ENCODE peak calls at places on chromosomes 16 and 17, in six cellular contexts. E is mesenchymal stem cell, K is fibroblast of the aortic adventitia, Y is body of pancreas, D is AG04450, S is OCI-LY7. W is an unnamed sample.
A peak's percentile ranks its signal among the peaks of the same experiment; 100 is the strongest.

GRCh38 chr16:53054670-53055485 is at the start of gene CHD9:
- DNase-seq in Y (peak; percentile 88), S (peak; percentile 91), E (peak; percentile 89), D (peak; percentile 55), K (peak; percentile 82), W (peak; percentile 71)

GRCh38 chr17:57097832-57098421 is 12.9 kb downstream of the AKAP1 start:
- DNase-seq in S (no peak), K (peak; percentile 69), Y (peak; percentile 51), D (no peak), E (peak; percentile 51), W (no peak)

GRCh38 chr17:50908860-50909764 is 43.0 kb upstream of the TOB1 start:
- DNase-seq in Y (peak; percentile 96), E (no peak), D (no peak), K (no peak), S (no peak), W (no peak)

GRCh38 chr17:37219876-37220608 is 155.7 kb upstream of the C17orf78 start:
- DNase-seq in S (no peak), D (no peak), K (peak; percentile 25), E (no peak), Y (no peak), W (no peak)

GRCh38 chr17:32927724-32928526 is at the start of gene TMEM98:
- DNase-seq in S (no peak), Y (peak; percentile 60), K (peak; percentile 12), D (no peak), E (peak; percentile 29), W (no peak)

GRCh38 chr16:23948949-23949392 is 113.2 kb downstream of the PRKCB start:
- DNase-seq in K (no peak), S (no peak), D (no peak), Y (peak; percentile 14), E (no peak), W (peak; percentile 72)

GRCh38 chr16:56657555-56658430 is at the start of gene MT1F:
- DNase-seq in Y (peak; percentile 98), S (peak; percentile 4), E (peak; percentile 49), D (no peak), K (no peak), W (no peak)

GRCh38 chr16:586047-586644 is 3.7 kb upstream of the RAB40C start:
- DNase-seq in Y (no peak), K (peak; percentile 55), E (no peak), D (no peak), S (no peak), W (no peak)

GRCh38 chr17:47810901-47811635 is 10.5 kb downstream of the OSBPL7 start:
- DNase-seq in K (no peak), D (no peak), Y (peak; percentile 67), S (no peak), E (no peak), W (no peak)

GRCh38 chr17:80220709-80221215 is 535 bp downstream of the SLC26A11 start:
- DNase-seq in K (peak; percentile 22), D (no peak), E (peak; percentile 28), Y (peak; percentile 37), S (no peak), W (no peak)

GRCh38 chr17:32929288-32929574 is 1.3 kb downstream of the TMEM98 start:
- DNase-seq in E (peak; percentile 50), D (no peak), K (no peak), Y (no peak), S (no peak), W (no peak)

GRCh38 chr17:1031711-1032110 is 34.8 kb downstream of the TIMM22 start:
- DNase-seq in D (no peak), E (peak; percentile 58), S (no peak), K (peak; percentile 36), Y (no peak), W (no peak)

GRCh38 chr17:41627316-41628072 is 3.1 kb upstream of the KRT17 start:
- DNase-seq in Y (no peak), S (no peak), E (no peak), K (no peak), D (no peak), W (no peak)

GRCh38 chr17:35160354-35161201 is 13.0 kb downstream of the UNC45B start:
- DNase-seq in E (no peak), K (no peak), D (no peak), Y (no peak), S (no peak), W (peak; percentile 90)

GRCh38 chr16:30096105-30096861 is at the start of gene YPEL3:
- DNase-seq in D (peak; percentile 64), K (peak; percentile 79), S (peak; percentile 87), E (peak; percentile 87), Y (peak; percentile 96), W (no peak)

DNA sequence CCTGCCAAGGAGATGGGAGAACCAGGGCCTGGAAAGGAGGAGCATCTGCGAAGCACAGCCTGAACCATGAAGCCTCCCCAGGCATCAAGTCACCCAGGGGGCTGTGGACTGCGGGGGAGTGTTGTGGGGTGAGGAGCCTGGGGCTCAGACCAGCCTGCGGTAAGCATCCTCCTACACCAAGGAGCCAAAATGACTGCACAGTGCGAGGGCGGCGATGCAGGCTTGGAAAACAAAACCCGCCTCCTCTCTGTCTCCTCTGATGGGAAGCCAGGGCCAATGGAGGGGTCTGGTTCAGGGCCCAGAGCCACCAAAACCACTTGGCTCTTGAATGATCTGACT is 18.1 kb upstream of the MAF start:
- DNase-seq in Y (no peak), D (no peak), S (no peak), K (no peak), E (no peak), W (no peak)
- H3K4me3 ChIP-seq in Y (no peak overlapping the region), D (no peak overlapping the region), S (no peak overlapping the region), K (no peak overlapping the region), E (no peak overlapping the region), W (no peak overlapping the region)

DNA sequence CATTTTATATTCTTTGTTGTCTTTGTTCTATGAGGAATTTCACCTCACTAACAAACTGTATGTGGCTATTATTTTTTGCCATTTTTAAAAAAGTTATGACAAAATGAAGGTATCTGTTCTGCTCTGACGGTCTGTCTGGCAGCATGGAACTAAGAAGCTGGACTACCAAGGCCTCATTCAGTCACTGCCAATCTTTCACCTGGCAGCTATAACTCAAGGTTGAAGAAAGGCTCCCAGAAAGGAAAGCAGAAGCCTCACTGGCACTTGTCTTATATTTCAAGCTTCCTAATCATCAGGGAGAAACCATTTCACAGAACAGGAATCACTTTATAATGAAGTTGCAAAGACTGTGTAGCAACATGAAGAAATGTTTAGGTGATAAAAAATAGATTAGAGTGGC is 18.7 kb upstream of the SLC6A4 start:
- DNase-seq in S (no peak), Y (no peak), E (no peak), K (no peak), D (no peak), W (no peak)
- H3K4me3 ChIP-seq in S (no peak overlapping the region), Y (no peak overlapping the region), E (no peak overlapping the region), K (no peak overlapping the region), D (no peak overlapping the region), W (no peak overlapping the region)

GRCh38 chr17:64024215-64024654 is 3.8 kb upstream of the ICAM2 start:
- DNase-seq in K (no peak), E (no peak), Y (peak; percentile 51), D (no peak), S (no peak), W (no peak)

GRCh38 chr17:64028874-64029464 is 8.5 kb upstream of the ICAM2 start:
- DNase-seq in K (peak; percentile 77), S (peak; percentile 83), D (peak; percentile 39), E (peak; percentile 66), Y (peak; percentile 70), W (peak; percentile 64)

GRCh38 chr17:64024781-64025731 is 4.6 kb upstream of the ICAM2 start:
- DNase-seq in E (no peak), K (no peak), S (no peak), D (no peak), Y (peak; percentile 41), W (no peak)

GRCh38 chr17:64022631-64023063 is 2.2 kb upstream of the ICAM2 start:
- DNase-seq in S (no peak), Y (peak; percentile 45), D (no peak), E (no peak), K (no peak), W (no peak)

GRCh38 chr17:64025732-64026294 is 5.4 kb upstream of the ICAM2 start:
- DNase-seq in K (peak; percentile 70), E (peak; percentile 74), S (peak; percentile 91), Y (peak; percentile 77), D (peak; percentile 33), W (peak; percentile 87)
- H3K4me3 ChIP-seq in K (no peak overlapping the region), E (peak overlapping the region; percentile 58), S (peak overlapping the region; percentile 20), Y (no peak overlapping the region), D (no peak overlapping the region), W (peak overlapping the region; percentile 53)

GRCh38 chr16:4416200-4417032 is at the start of gene CORO7:
- DNase-seq in S (peak; percentile 96), D (no peak), Y (peak; percentile 95), E (peak; percentile 91), K (peak; percentile 74), W (peak; percentile 85)

GRCh38 chr16:4412159-4412558 is 4.2 kb downstream of the CORO7 start:
- DNase-seq in K (no peak), E (no peak), Y (no peak), S (no peak), D (no peak), W (no peak)

GRCh38 chr16:4412854-4413253 is 3.5 kb downstream of the CORO7 start:
- DNase-seq in Y (no peak), K (no peak), S (no peak), E (no peak), D (no peak), W (no peak)

GRCh38 chr16:4415538-4416199 is 727 bp downstream of the CORO7 start:
- DNase-seq in S (peak; percentile 75), D (no peak), E (no peak), Y (peak; percentile 48), K (no peak), W (no peak)

GRCh38 chr16:4414187-4414909 is 2.0 kb downstream of the CORO7 start:
- DNase-seq in Y (no peak), E (peak; percentile 48), D (no peak), K (no peak), S (peak; percentile 59), W (no peak)
- H3K4me3 ChIP-seq in Y (no peak overlapping the region), E (no peak overlapping the region), D (no peak overlapping the region), K (no peak overlapping the region), S (peak overlapping the region; percentile 98), W (no peak overlapping the region)

DNA sequence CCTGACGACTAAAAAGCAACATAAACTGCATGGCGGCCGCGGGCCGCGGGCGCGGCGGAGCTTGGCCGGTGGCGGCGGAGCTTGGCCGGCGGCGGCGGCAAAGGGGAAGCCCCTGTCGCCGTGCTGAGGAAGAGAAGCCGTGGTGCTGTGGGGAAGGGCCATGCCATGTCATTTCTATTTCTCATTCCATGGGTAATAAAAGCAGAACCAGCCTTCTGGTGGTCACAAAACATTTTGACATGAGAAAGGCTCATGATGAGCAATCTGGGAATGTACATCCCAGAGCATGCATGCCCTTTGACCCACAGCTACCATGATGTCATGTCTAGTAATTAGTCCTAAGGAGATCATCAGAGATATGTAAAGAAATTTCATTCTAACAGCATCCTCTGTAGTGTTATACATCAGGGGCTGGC is 23.9 kb upstream of the HEATR6 start:
- DNase-seq in K (peak; percentile 45), Y (no peak), E (peak; percentile 88), S (peak; percentile 26), D (no peak), W (no peak)
- H3K4me3 ChIP-seq in K (peak overlapping the region; percentile 45), Y (no peak overlapping the region), E (peak overlapping the region; percentile 45), S (peak overlapping the region; percentile 29), D (peak overlapping the region; percentile 38), W (no peak overlapping the region)

DNA sequence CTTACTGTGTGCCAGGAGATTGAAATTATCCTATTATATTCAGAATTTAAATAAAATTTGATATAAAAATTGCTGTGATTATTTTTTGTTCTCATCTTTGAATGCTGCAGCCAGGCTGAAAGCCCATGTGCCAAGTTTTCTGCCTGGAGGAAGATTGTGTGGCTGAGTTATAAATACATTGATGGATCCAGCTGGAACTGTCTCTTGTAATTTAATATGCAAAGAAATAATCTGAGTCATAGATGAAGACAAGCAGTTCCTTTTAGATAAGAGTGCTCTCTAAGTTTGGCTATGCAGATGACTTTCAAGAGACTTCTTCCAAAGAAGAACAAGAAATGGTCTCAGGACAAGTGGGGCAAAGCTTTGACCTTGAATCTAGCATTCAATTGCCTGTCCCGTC is 871.0 kb downstream of the CDH11 start:
- DNase-seq in K (peak; percentile 60), Y (no peak), E (peak; percentile 15), S (no peak), D (no peak), W (no peak)
- H3K4me3 ChIP-seq in K (no peak overlapping the region), Y (no peak overlapping the region), E (no peak overlapping the region), S (no peak overlapping the region), D (no peak overlapping the region), W (no peak overlapping the region)